ENCODE peak calls at places on chromosomes 1 and 21, in nine cellular contexts. One of them, this sample, is unnamed.

GRCh38 chr1:193634876-193635275 is 448.5 kb upstream of the B3GALT2 start:
- DNase-seq in dorsolateral prefrontal cortex: no peak
- DNase-seq in NCI-H2029 treated with DMSO at 0.1 percent for 48 hours: no peak
- DNase-seq in GM06990: no peak
- DNase-seq in astrocyte of the spinal cord: no peak
- DNase-seq in stimulated activated CD4-positive, alpha-beta T cell treated with anti-CD3 and anti-CD28 coated beads, TNF-alpha, amount 100 ng/mL, for 48 hours: no peak
- DNase-seq in GM23248: no peak
- DNase-seq in upper lobe of right lung: no peak
- DNase-seq in stimulated activated CD8-positive, alpha-beta memory T cell treated with anti-CD3 and anti-CD28 coated beads, Interleukin-15, amount 100 ng/mL, for 4 hours: no peak
- DNase-seq in this sample: no peak

GRCh38 chr21:35525443-35525842 is 476.3 kb upstream of the RUNX1 start:
- DNase-seq in upper lobe of right lung: no peak
- DNase-seq in astrocyte of the spinal cord: no peak
- DNase-seq in dorsolateral prefrontal cortex: no peak
- DNase-seq in GM23248: peak; percentile 33
- DNase-seq in NCI-H2029 treated with DMSO at 0.1 percent for 48 hours: no peak
- DNase-seq in stimulated activated CD4-positive, alpha-beta T cell treated with anti-CD3 and anti-CD28 coated beads, TNF-alpha, amount 100 ng/mL, for 48 hours: no peak
- DNase-seq in stimulated activated CD8-positive, alpha-beta memory T cell treated with anti-CD3 and anti-CD28 coated beads, Interleukin-15, amount 100 ng/mL, for 4 hours: no peak
- DNase-seq in GM06990: no peak
- DNase-seq in this sample: no peak

GRCh38 chr1:177360791-177361190 is 190.0 kb downstream of the BRINP2 start:
- DNase-seq in astrocyte of the spinal cord: no peak
- DNase-seq in upper lobe of right lung: no peak
- DNase-seq in stimulated activated CD8-positive, alpha-beta memory T cell treated with anti-CD3 and anti-CD28 coated beads, Interleukin-15, amount 100 ng/mL, for 4 hours: no peak
- DNase-seq in GM06990: no peak
- DNase-seq in stimulated activated CD4-positive, alpha-beta T cell treated with anti-CD3 and anti-CD28 coated beads, TNF-alpha, amount 100 ng/mL, for 48 hours: no peak
- DNase-seq in GM23248: no peak
- DNase-seq in NCI-H2029 treated with DMSO at 0.1 percent for 48 hours: no peak
- DNase-seq in dorsolateral prefrontal cortex: no peak
- DNase-seq in this sample: no peak

GRCh38 chr1:158124034-158124433 is 56.7 kb upstream of the CD1D start:
- DNase-seq in GM23248: no peak
- DNase-seq in stimulated activated CD8-positive, alpha-beta memory T cell treated with anti-CD3 and anti-CD28 coated beads, Interleukin-15, amount 100 ng/mL, for 4 hours: no peak
- DNase-seq in astrocyte of the spinal cord: peak; percentile 18
- DNase-seq in stimulated activated CD4-positive, alpha-beta T cell treated with anti-CD3 and anti-CD28 coated beads, TNF-alpha, amount 100 ng/mL, for 48 hours: no peak
- DNase-seq in upper lobe of right lung: no peak
- DNase-seq in NCI-H2029 treated with DMSO at 0.1 percent for 48 hours: peak; percentile 96
- DNase-seq in GM06990: no peak
- DNase-seq in dorsolateral prefrontal cortex: no peak
- DNase-seq in this sample: no peak

GRCh38 chr1:179953974-179954493 is 576 bp upstream of the CEP350 start:
- DNase-seq in GM06990: no peak
- DNase-seq in astrocyte of the spinal cord: no peak
- DNase-seq in GM23248: peak; percentile 82
- DNase-seq in stimulated activated CD4-positive, alpha-beta T cell treated with anti-CD3 and anti-CD28 coated beads, TNF-alpha, amount 100 ng/mL, for 48 hours: peak; percentile 32
- DNase-seq in dorsolateral prefrontal cortex: no peak
- DNase-seq in stimulated activated CD8-positive, alpha-beta memory T cell treated with anti-CD3 and anti-CD28 coated beads, Interleukin-15, amount 100 ng/mL, for 4 hours: peak; percentile 22
- DNase-seq in NCI-H2029 treated with DMSO at 0.1 percent for 48 hours: no peak
- DNase-seq in upper lobe of right lung: no peak
- DNase-seq in this sample: peak; percentile 17

GRCh38 chr21:33033961-33034413 is 8.3 kb downstream of the OLIG2 start:
- DNase-seq in stimulated activated CD8-positive, alpha-beta memory T cell treated with anti-CD3 and anti-CD28 coated beads, Interleukin-15, amount 100 ng/mL, for 4 hours: no peak
- DNase-seq in NCI-H2029 treated with DMSO at 0.1 percent for 48 hours: no peak
- DNase-seq in stimulated activated CD4-positive, alpha-beta T cell treated with anti-CD3 and anti-CD28 coated beads, TNF-alpha, amount 100 ng/mL, for 48 hours: no peak
- DNase-seq in GM23248: no peak
- DNase-seq in upper lobe of right lung: no peak
- DNase-seq in dorsolateral prefrontal cortex: no peak
- DNase-seq in GM06990: no peak
- DNase-seq in astrocyte of the spinal cord: no peak
- DNase-seq in this sample: no peak

GRCh38 chr21:29606613-29607012 is 307.9 kb downstream of the BACH1 start:
- DNase-seq in GM23248: no peak
- DNase-seq in GM06990: no peak
- DNase-seq in dorsolateral prefrontal cortex: no peak
- DNase-seq in astrocyte of the spinal cord: no peak
- DNase-seq in stimulated activated CD8-positive, alpha-beta memory T cell treated with anti-CD3 and anti-CD28 coated beads, Interleukin-15, amount 100 ng/mL, for 4 hours: no peak
- DNase-seq in stimulated activated CD4-positive, alpha-beta T cell treated with anti-CD3 and anti-CD28 coated beads, TNF-alpha, amount 100 ng/mL, for 48 hours: no peak
- DNase-seq in NCI-H2029 treated with DMSO at 0.1 percent for 48 hours: no peak
- DNase-seq in upper lobe of right lung: no peak
- DNase-seq in this sample: no peak

GRCh38 chr1:198128528-198128927 is 28.3 kb upstream of the NEK7 start:
- DNase-seq in GM23248: peak; percentile 54
- DNase-seq in dorsolateral prefrontal cortex: no peak
- DNase-seq in astrocyte of the spinal cord: no peak
- DNase-seq in stimulated activated CD8-positive, alpha-beta memory T cell treated with anti-CD3 and anti-CD28 coated beads, Interleukin-15, amount 100 ng/mL, for 4 hours: no peak
- DNase-seq in upper lobe of right lung: no peak
- DNase-seq in NCI-H2029 treated with DMSO at 0.1 percent for 48 hours: no peak
- DNase-seq in stimulated activated CD4-positive, alpha-beta T cell treated with anti-CD3 and anti-CD28 coated beads, TNF-alpha, amount 100 ng/mL, for 48 hours: no peak
- DNase-seq in GM06990: no peak
- DNase-seq in this sample: no peak

GRCh38 chr1:84117868-84118267 is 26.2 kb upstream of the PRKACB start:
- DNase-seq in dorsolateral prefrontal cortex: no peak
- DNase-seq in stimulated activated CD4-positive, alpha-beta T cell treated with anti-CD3 and anti-CD28 coated beads, TNF-alpha, amount 100 ng/mL, for 48 hours: no peak
- DNase-seq in GM23248: peak; percentile 73
- DNase-seq in upper lobe of right lung: no peak
- DNase-seq in NCI-H2029 treated with DMSO at 0.1 percent for 48 hours: no peak
- DNase-seq in stimulated activated CD8-positive, alpha-beta memory T cell treated with anti-CD3 and anti-CD28 coated beads, Interleukin-15, amount 100 ng/mL, for 4 hours: no peak
- DNase-seq in astrocyte of the spinal cord: peak; percentile 32
- DNase-seq in GM06990: no peak
- DNase-seq in this sample: peak; percentile 41

GRCh38 chr21:45640001-45640887 is 3.3 kb upstream of the PCBP3 start:
- DNase-seq in GM06990: no peak
- DNase-seq in dorsolateral prefrontal cortex: no peak
- DNase-seq in stimulated activated CD4-positive, alpha-beta T cell treated with anti-CD3 and anti-CD28 coated beads, TNF-alpha, amount 100 ng/mL, for 48 hours: no peak
- DNase-seq in astrocyte of the spinal cord: no peak
- DNase-seq in upper lobe of right lung: no peak
- DNase-seq in stimulated activated CD8-positive, alpha-beta memory T cell treated with anti-CD3 and anti-CD28 coated beads, Interleukin-15, amount 100 ng/mL, for 4 hours: no peak
- DNase-seq in NCI-H2029 treated with DMSO at 0.1 percent for 48 hours: no peak
- DNase-seq in GM23248: no peak
- DNase-seq in this sample: no peak

GRCh38 chr1:65175171-65176070 is 27.4 kb downstream of the AK4 start:
- DNase-seq in stimulated activated CD8-positive, alpha-beta memory T cell treated with anti-CD3 and anti-CD28 coated beads, Interleukin-15, amount 100 ng/mL, for 4 hours: no peak
- DNase-seq in astrocyte of the spinal cord: peak; percentile 48
- DNase-seq in upper lobe of right lung: no peak
- DNase-seq in stimulated activated CD4-positive, alpha-beta T cell treated with anti-CD3 and anti-CD28 coated beads, TNF-alpha, amount 100 ng/mL, for 48 hours: no peak
- DNase-seq in GM06990: no peak
- DNase-seq in GM23248: no peak
- DNase-seq in dorsolateral prefrontal cortex: no peak
- DNase-seq in NCI-H2029 treated with DMSO at 0.1 percent for 48 hours: no peak
- DNase-seq in this sample: no peak

GRCh38 chr1:193322218-193322617 is 135.8 kb upstream of the B3GALT2 start:
- DNase-seq in stimulated activated CD4-positive, alpha-beta T cell treated with anti-CD3 and anti-CD28 coated beads, TNF-alpha, amount 100 ng/mL, for 48 hours: no peak
- DNase-seq in upper lobe of right lung: no peak
- DNase-seq in dorsolateral prefrontal cortex: no peak
- DNase-seq in astrocyte of the spinal cord: peak; percentile 78
- DNase-seq in stimulated activated CD8-positive, alpha-beta memory T cell treated with anti-CD3 and anti-CD28 coated beads, Interleukin-15, amount 100 ng/mL, for 4 hours: no peak
- DNase-seq in NCI-H2029 treated with DMSO at 0.1 percent for 48 hours: no peak
- DNase-seq in GM23248: peak; percentile 64
- DNase-seq in GM06990: no peak
- DNase-seq in this sample: peak; percentile 51

GRCh38 chr1:29876902-29877301 is 640.6 kb downstream of the PTPRU start:
- DNase-seq in upper lobe of right lung: no peak
- DNase-seq in dorsolateral prefrontal cortex: no peak
- DNase-seq in GM23248: peak; percentile 4
- DNase-seq in NCI-H2029 treated with DMSO at 0.1 percent for 48 hours: no peak
- DNase-seq in GM06990: no peak
- DNase-seq in stimulated activated CD4-positive, alpha-beta T cell treated with anti-CD3 and anti-CD28 coated beads, TNF-alpha, amount 100 ng/mL, for 48 hours: no peak
- DNase-seq in stimulated activated CD8-positive, alpha-beta memory T cell treated with anti-CD3 and anti-CD28 coated beads, Interleukin-15, amount 100 ng/mL, for 4 hours: no peak
- DNase-seq in astrocyte of the spinal cord: no peak
- DNase-seq in this sample: no peak

GRCh38 chr21:31410763-31411278 is 66.8 kb upstream of the TIAM1 start:
- DNase-seq in GM23248: no peak
- DNase-seq in stimulated activated CD4-positive, alpha-beta T cell treated with anti-CD3 and anti-CD28 coated beads, TNF-alpha, amount 100 ng/mL, for 48 hours: no peak
- DNase-seq in GM06990: no peak
- DNase-seq in NCI-H2029 treated with DMSO at 0.1 percent for 48 hours: no peak
- DNase-seq in dorsolateral prefrontal cortex: no peak
- DNase-seq in upper lobe of right lung: no peak
- DNase-seq in stimulated activated CD8-positive, alpha-beta memory T cell treated with anti-CD3 and anti-CD28 coated beads, Interleukin-15, amount 100 ng/mL, for 4 hours: no peak
- DNase-seq in astrocyte of the spinal cord: no peak
- DNase-seq in this sample: no peak

GRCh38 chr1:50218344-50218743 is 109.6 kb downstream of the ELAVL4 start:
- DNase-seq in stimulated activated CD8-positive, alpha-beta memory T cell treated with anti-CD3 and anti-CD28 coated beads, Interleukin-15, amount 100 ng/mL, for 4 hours: no peak
- DNase-seq in GM06990: no peak
- DNase-seq in upper lobe of right lung: no peak
- DNase-seq in astrocyte of the spinal cord: no peak
- DNase-seq in GM23248: no peak
- DNase-seq in dorsolateral prefrontal cortex: no peak
- DNase-seq in NCI-H2029 treated with DMSO at 0.1 percent for 48 hours: no peak
- DNase-seq in stimulated activated CD4-positive, alpha-beta T cell treated with anti-CD3 and anti-CD28 coated beads, TNF-alpha, amount 100 ng/mL, for 48 hours: no peak
- DNase-seq in this sample: no peak

GRCh38 chr1:150259217-150259616 is 1.6 kb downstream of the CA14 start:
- DNase-seq in astrocyte of the spinal cord: no peak
- DNase-seq in GM06990: no peak
- DNase-seq in GM23248: no peak
- DNase-seq in stimulated activated CD4-positive, alpha-beta T cell treated with anti-CD3 and anti-CD28 coated beads, TNF-alpha, amount 100 ng/mL, for 48 hours: no peak
- DNase-seq in upper lobe of right lung: peak; percentile 60
- DNase-seq in dorsolateral prefrontal cortex: peak; percentile 58
- DNase-seq in NCI-H2029 treated with DMSO at 0.1 percent for 48 hours: no peak
- DNase-seq in stimulated activated CD8-positive, alpha-beta memory T cell treated with anti-CD3 and anti-CD28 coated beads, Interleukin-15, amount 100 ng/mL, for 4 hours: no peak
- DNase-seq in this sample: no peak

GRCh38 chr1:182317489-182318180 is 74.0 kb downstream of the GLUL start:
- DNase-seq in NCI-H2029 treated with DMSO at 0.1 percent for 48 hours: peak; percentile 55
- DNase-seq in astrocyte of the spinal cord: no peak
- DNase-seq in stimulated activated CD4-positive, alpha-beta T cell treated with anti-CD3 and anti-CD28 coated beads, TNF-alpha, amount 100 ng/mL, for 48 hours: no peak
- DNase-seq in upper lobe of right lung: no peak
- DNase-seq in GM06990: no peak
- DNase-seq in stimulated activated CD8-positive, alpha-beta memory T cell treated with anti-CD3 and anti-CD28 coated beads, Interleukin-15, amount 100 ng/mL, for 4 hours: no peak
- DNase-seq in dorsolateral prefrontal cortex: no peak
- DNase-seq in GM23248: no peak
- DNase-seq in this sample: no peak

GRCh38 chr1:199302554-199302953 is 663.7 kb downstream of the PTPRC start:
- DNase-seq in astrocyte of the spinal cord: no peak
- DNase-seq in dorsolateral prefrontal cortex: no peak
- DNase-seq in upper lobe of right lung: no peak
- DNase-seq in GM06990: no peak
- DNase-seq in stimulated activated CD4-positive, alpha-beta T cell treated with anti-CD3 and anti-CD28 coated beads, TNF-alpha, amount 100 ng/mL, for 48 hours: no peak
- DNase-seq in NCI-H2029 treated with DMSO at 0.1 percent for 48 hours: no peak
- DNase-seq in stimulated activated CD8-positive, alpha-beta memory T cell treated with anti-CD3 and anti-CD28 coated beads, Interleukin-15, amount 100 ng/mL, for 4 hours: no peak
- DNase-seq in GM23248: peak; percentile 53
- DNase-seq in this sample: no peak

GRCh38 chr1:232704256-232704655 is 74.3 kb upstream of the SIPA1L2 start:
- DNase-seq in stimulated activated CD4-positive, alpha-beta T cell treated with anti-CD3 and anti-CD28 coated beads, TNF-alpha, amount 100 ng/mL, for 48 hours: no peak
- DNase-seq in NCI-H2029 treated with DMSO at 0.1 percent for 48 hours: no peak
- DNase-seq in GM23248: no peak
- DNase-seq in astrocyte of the spinal cord: no peak
- DNase-seq in stimulated activated CD8-positive, alpha-beta memory T cell treated with anti-CD3 and anti-CD28 coated beads, Interleukin-15, amount 100 ng/mL, for 4 hours: no peak
- DNase-seq in dorsolateral prefrontal cortex: no peak
- DNase-seq in GM06990: no peak
- DNase-seq in upper lobe of right lung: no peak
- DNase-seq in this sample: no peak

GRCh38 chr1:48203287-48203900 is 19.1 kb upstream of the SLC5A9 start:
- DNase-seq in GM06990: no peak
- DNase-seq in upper lobe of right lung: no peak
- DNase-seq in astrocyte of the spinal cord: peak; percentile 25
- DNase-seq in GM23248: peak; percentile 51
- DNase-seq in dorsolateral prefrontal cortex: no peak
- DNase-seq in NCI-H2029 treated with DMSO at 0.1 percent for 48 hours: peak; percentile 85
- DNase-seq in stimulated activated CD8-positive, alpha-beta memory T cell treated with anti-CD3 and anti-CD28 coated beads, Interleukin-15, amount 100 ng/mL, for 4 hours: no peak
- DNase-seq in stimulated activated CD4-positive, alpha-beta T cell treated with anti-CD3 and anti-CD28 coated beads, TNF-alpha, amount 100 ng/mL, for 48 hours: no peak
- DNase-seq in this sample: peak; percentile 29

GRCh38 chr1:29452463-29453230 is 216.3 kb downstream of the PTPRU start:
- DNase-seq in dorsolateral prefrontal cortex: no peak
- DNase-seq in astrocyte of the spinal cord: no peak
- DNase-seq in NCI-H2029 treated with DMSO at 0.1 percent for 48 hours: no peak
- DNase-seq in GM23248: no peak
- DNase-seq in stimulated activated CD8-positive, alpha-beta memory T cell treated with anti-CD3 and anti-CD28 coated beads, Interleukin-15, amount 100 ng/mL, for 4 hours: no peak
- DNase-seq in stimulated activated CD4-positive, alpha-beta T cell treated with anti-CD3 and anti-CD28 coated beads, TNF-alpha, amount 100 ng/mL, for 48 hours: no peak
- DNase-seq in GM06990: no peak
- DNase-seq in upper lobe of right lung: no peak
- DNase-seq in this sample: no peak

GRCh38 chr1:100036718-100037664 is 67.2 kb downstream of the SLC35A3 start:
- DNase-seq in stimulated activated CD8-positive, alpha-beta memory T cell treated with anti-CD3 and anti-CD28 coated beads, Interleukin-15, amount 100 ng/mL, for 4 hours: no peak
- DNase-seq in dorsolateral prefrontal cortex: no peak
- DNase-seq in NCI-H2029 treated with DMSO at 0.1 percent for 48 hours: peak; percentile 46
- DNase-seq in upper lobe of right lung: no peak
- DNase-seq in GM06990: no peak
- DNase-seq in astrocyte of the spinal cord: peak; percentile 52
- DNase-seq in GM23248: peak; percentile 62
- DNase-seq in stimulated activated CD4-positive, alpha-beta T cell treated with anti-CD3 and anti-CD28 coated beads, TNF-alpha, amount 100 ng/mL, for 48 hours: no peak
- DNase-seq in this sample: peak; percentile 8

GRCh38 chr1:9890224-9890731 is 19.8 kb downstream of the CTNNBIP1 start:
- DNase-seq in stimulated activated CD4-positive, alpha-beta T cell treated with anti-CD3 and anti-CD28 coated beads, TNF-alpha, amount 100 ng/mL, for 48 hours: no peak
- DNase-seq in astrocyte of the spinal cord: peak; percentile 94
- DNase-seq in NCI-H2029 treated with DMSO at 0.1 percent for 48 hours: no peak
- DNase-seq in GM23248: peak; percentile 95
- DNase-seq in stimulated activated CD8-positive, alpha-beta memory T cell treated with anti-CD3 and anti-CD28 coated beads, Interleukin-15, amount 100 ng/mL, for 4 hours: no peak
- DNase-seq in dorsolateral prefrontal cortex: no peak
- DNase-seq in upper lobe of right lung: no peak
- DNase-seq in GM06990: no peak
- DNase-seq in this sample: peak; percentile 84

GRCh38 chr1:159122005-159122621 is 45.5 kb upstream of the AIM2 start:
- DNase-seq in stimulated activated CD8-positive, alpha-beta memory T cell treated with anti-CD3 and anti-CD28 coated beads, Interleukin-15, amount 100 ng/mL, for 4 hours: no peak
- DNase-seq in GM06990: peak; percentile 24
- DNase-seq in dorsolateral prefrontal cortex: no peak
- DNase-seq in stimulated activated CD4-positive, alpha-beta T cell treated with anti-CD3 and anti-CD28 coated beads, TNF-alpha, amount 100 ng/mL, for 48 hours: no peak
- DNase-seq in GM23248: peak; percentile 79
- DNase-seq in astrocyte of the spinal cord: peak; percentile 14
- DNase-seq in NCI-H2029 treated with DMSO at 0.1 percent for 48 hours: no peak
- DNase-seq in upper lobe of right lung: no peak
- DNase-seq in this sample: peak; percentile 51

GRCh38 chr1:234605983-234606730 is 3.8 kb downstream of the IRF2BP2 start:
- DNase-seq in NCI-H2029 treated with DMSO at 0.1 percent for 48 hours: peak; percentile 69
- DNase-seq in astrocyte of the spinal cord: peak; percentile 67
- DNase-seq in stimulated activated CD8-positive, alpha-beta memory T cell treated with anti-CD3 and anti-CD28 coated beads, Interleukin-15, amount 100 ng/mL, for 4 hours: peak; percentile 53
- DNase-seq in stimulated activated CD4-positive, alpha-beta T cell treated with anti-CD3 and anti-CD28 coated beads, TNF-alpha, amount 100 ng/mL, for 48 hours: peak; percentile 32
- DNase-seq in GM06990: no peak
- DNase-seq in upper lobe of right lung: no peak
- DNase-seq in dorsolateral prefrontal cortex: no peak
- DNase-seq in GM23248: peak; percentile 70
- DNase-seq in this sample: no peak

GRCh38 chr1:23699280-23700179 is 7.9 kb downstream of the RPL11 start:
- DNase-seq in NCI-H2029 treated with DMSO at 0.1 percent for 48 hours: no peak
- DNase-seq in astrocyte of the spinal cord: no peak
- DNase-seq in stimulated activated CD8-positive, alpha-beta memory T cell treated with anti-CD3 and anti-CD28 coated beads, Interleukin-15, amount 100 ng/mL, for 4 hours: no peak
- DNase-seq in dorsolateral prefrontal cortex: no peak
- DNase-seq in GM06990: no peak
- DNase-seq in GM23248: peak; percentile 68
- DNase-seq in upper lobe of right lung: no peak
- DNase-seq in stimulated activated CD4-positive, alpha-beta T cell treated with anti-CD3 and anti-CD28 coated beads, TNF-alpha, amount 100 ng/mL, for 48 hours: peak; percentile 19
- DNase-seq in this sample: no peak

GRCh38 chr1:156803086-156803851 is 13.4 kb downstream of the SH2D2A start:
- DNase-seq in astrocyte of the spinal cord: no peak
- DNase-seq in GM23248: no peak
- DNase-seq in dorsolateral prefrontal cortex: no peak
- DNase-seq in stimulated activated CD8-positive, alpha-beta memory T cell treated with anti-CD3 and anti-CD28 coated beads, Interleukin-15, amount 100 ng/mL, for 4 hours: no peak
- DNase-seq in upper lobe of right lung: no peak
- DNase-seq in GM06990: no peak
- DNase-seq in NCI-H2029 treated with DMSO at 0.1 percent for 48 hours: no peak
- DNase-seq in stimulated activated CD4-positive, alpha-beta T cell treated with anti-CD3 and anti-CD28 coated beads, TNF-alpha, amount 100 ng/mL, for 48 hours: no peak
- DNase-seq in this sample: no peak

GRCh38 chr1:208174736-208175507 is 69.3 kb downstream of the PLXNA2 start:
- DNase-seq in GM23248: peak; percentile 76
- DNase-seq in GM06990: no peak
- DNase-seq in astrocyte of the spinal cord: no peak
- DNase-seq in NCI-H2029 treated with DMSO at 0.1 percent for 48 hours: no peak
- DNase-seq in upper lobe of right lung: no peak
- DNase-seq in stimulated activated CD4-positive, alpha-beta T cell treated with anti-CD3 and anti-CD28 coated beads, TNF-alpha, amount 100 ng/mL, for 48 hours: no peak
- DNase-seq in stimulated activated CD8-positive, alpha-beta memory T cell treated with anti-CD3 and anti-CD28 coated beads, Interleukin-15, amount 100 ng/mL, for 4 hours: no peak
- DNase-seq in dorsolateral prefrontal cortex: no peak
- DNase-seq in this sample: peak; percentile 72

GRCh38 chr1:12095822-12096263 is 32.7 kb downstream of the TNFRSF8 start:
- DNase-seq in stimulated activated CD8-positive, alpha-beta memory T cell treated with anti-CD3 and anti-CD28 coated beads, Interleukin-15, amount 100 ng/mL, for 4 hours: no peak
- DNase-seq in astrocyte of the spinal cord: no peak
- DNase-seq in dorsolateral prefrontal cortex: no peak
- DNase-seq in stimulated activated CD4-positive, alpha-beta T cell treated with anti-CD3 and anti-CD28 coated beads, TNF-alpha, amount 100 ng/mL, for 48 hours: no peak
- DNase-seq in GM06990: no peak
- DNase-seq in upper lobe of right lung: no peak
- DNase-seq in NCI-H2029 treated with DMSO at 0.1 percent for 48 hours: no peak
- DNase-seq in GM23248: peak; percentile 79
- DNase-seq in this sample: peak; percentile 39

GRCh38 chr1:185317886-185318310 is 855 bp upstream of the IVNS1ABP start:
- DNase-seq in stimulated activated CD4-positive, alpha-beta T cell treated with anti-CD3 and anti-CD28 coated beads, TNF-alpha, amount 100 ng/mL, for 48 hours: peak; percentile 65
- DNase-seq in astrocyte of the spinal cord: no peak
- DNase-seq in GM23248: peak; percentile 64
- DNase-seq in dorsolateral prefrontal cortex: no peak
- DNase-seq in GM06990: no peak
- DNase-seq in NCI-H2029 treated with DMSO at 0.1 percent for 48 hours: peak; percentile 46
- DNase-seq in stimulated activated CD8-positive, alpha-beta memory T cell treated with anti-CD3 and anti-CD28 coated beads, Interleukin-15, amount 100 ng/mL, for 4 hours: peak; percentile 68
- DNase-seq in upper lobe of right lung: no peak
- DNase-seq in this sample: peak; percentile 8